ENCODE peak calls at places on chromosome 16, in nine cellular contexts. One of them, this sample, is unnamed.

GRCh38 chr16:75227361-75228142 is 8.8 kb downstream of the CTRB1 start:
- DNase-seq in CD8-positive, alpha-beta memory T cell: no peak
- DNase-seq in caudate nucleus: no peak
- DNase-seq in heart right ventricle: no peak
- DNase-seq in psoas muscle: no peak
- DNase-seq in Peyer's patch: no peak
- DNase-seq in tibial artery: no peak
- DNase-seq in heart left ventricle: no peak
- DNase-seq in ascending aorta: no peak
- DNase-seq in this sample: no peak

GRCh38 chr16:69465083-69465721 is 40.8 kb downstream of the CYB5B start:
- DNase-seq in CD8-positive, alpha-beta memory T cell: no peak
- DNase-seq in caudate nucleus: no peak
- DNase-seq in heart right ventricle: no peak
- DNase-seq in psoas muscle: no peak
- DNase-seq in Peyer's patch: no peak
- DNase-seq in tibial artery: no peak
- DNase-seq in heart left ventricle: no peak
- DNase-seq in ascending aorta: no peak
- DNase-seq in this sample: no peak

GRCh38 chr16:63100082-63100481 is 1063.8 kb upstream of the CDH8 start:
- DNase-seq in CD8-positive, alpha-beta memory T cell: no peak
- DNase-seq in caudate nucleus: no peak
- DNase-seq in heart right ventricle: no peak
- DNase-seq in psoas muscle: no peak
- DNase-seq in Peyer's patch: no peak
- DNase-seq in tibial artery: no peak
- DNase-seq in heart left ventricle: no peak
- DNase-seq in ascending aorta: no peak
- DNase-seq in this sample: no peak

GRCh38 chr16:84220851-84221250 is 19.0 kb downstream of the KCNG4 start:
- DNase-seq in CD8-positive, alpha-beta memory T cell: no peak
- DNase-seq in caudate nucleus: no peak
- DNase-seq in heart right ventricle: no peak
- DNase-seq in psoas muscle: no peak
- DNase-seq in Peyer's patch: no peak
- DNase-seq in tibial artery: no peak
- DNase-seq in heart left ventricle: no peak
- DNase-seq in ascending aorta: no peak
- DNase-seq in this sample: no peak

GRCh38 chr16:89607937-89608740 is 5.3 kb upstream of the DPEP1 start:
- DNase-seq in CD8-positive, alpha-beta memory T cell: no peak
- DNase-seq in caudate nucleus: no peak
- DNase-seq in heart right ventricle: no peak
- DNase-seq in psoas muscle: no peak
- DNase-seq in Peyer's patch: peak
- DNase-seq in tibial artery: no peak
- DNase-seq in heart left ventricle: no peak
- DNase-seq in ascending aorta: no peak
- DNase-seq in this sample: no peak

GRCh38 chr16:12708266-12708665 is 95.4 kb downstream of the CPPED1 start:
- DNase-seq in CD8-positive, alpha-beta memory T cell: no peak
- DNase-seq in caudate nucleus: no peak
- DNase-seq in heart right ventricle: no peak
- DNase-seq in psoas muscle: no peak
- DNase-seq in Peyer's patch: no peak
- DNase-seq in tibial artery: no peak
- DNase-seq in heart left ventricle: no peak
- DNase-seq in ascending aorta: no peak
- DNase-seq in this sample: no peak

GRCh38 chr16:87780385-87780989 is 14.7 kb upstream of the KLHDC4 start:
- DNase-seq in CD8-positive, alpha-beta memory T cell: peak
- DNase-seq in caudate nucleus: no peak
- DNase-seq in heart right ventricle: no peak
- DNase-seq in psoas muscle: no peak
- DNase-seq in Peyer's patch: peak
- DNase-seq in tibial artery: peak
- DNase-seq in heart left ventricle: peak
- DNase-seq in ascending aorta: no peak
- DNase-seq in this sample: no peak

GRCh38 chr16:59634951-59635350 is 900.8 kb upstream of the GOT2 start:
- DNase-seq in CD8-positive, alpha-beta memory T cell: no peak
- DNase-seq in caudate nucleus: no peak
- DNase-seq in heart right ventricle: no peak
- DNase-seq in psoas muscle: no peak
- DNase-seq in Peyer's patch: no peak
- DNase-seq in tibial artery: no peak
- DNase-seq in heart left ventricle: no peak
- DNase-seq in ascending aorta: no peak
- DNase-seq in this sample: no peak

GRCh38 chr16:75080205-75081029 is 36.2 kb downstream of the LDHD start:
- DNase-seq in CD8-positive, alpha-beta memory T cell: no peak
- DNase-seq in caudate nucleus: no peak
- DNase-seq in heart right ventricle: no peak
- DNase-seq in psoas muscle: no peak
- DNase-seq in Peyer's patch: no peak
- DNase-seq in tibial artery: no peak
- DNase-seq in heart left ventricle: no peak
- DNase-seq in ascending aorta: no peak
- DNase-seq in this sample: no peak

GRCh38 chr16:83633285-83633684 is 174.5 kb upstream of the HSBP1 start:
- DNase-seq in CD8-positive, alpha-beta memory T cell: no peak
- DNase-seq in caudate nucleus: no peak
- DNase-seq in heart right ventricle: no peak
- DNase-seq in psoas muscle: no peak
- DNase-seq in Peyer's patch: no peak
- DNase-seq in tibial artery: no peak
- DNase-seq in heart left ventricle: no peak
- DNase-seq in ascending aorta: no peak
- DNase-seq in this sample: no peak

GRCh38 chr16:65012357-65012756 is 109.5 kb downstream of the CDH11 start:
- DNase-seq in CD8-positive, alpha-beta memory T cell: no peak
- DNase-seq in caudate nucleus: no peak
- DNase-seq in heart right ventricle: no peak
- DNase-seq in psoas muscle: no peak
- DNase-seq in Peyer's patch: no peak
- DNase-seq in tibial artery: no peak
- DNase-seq in heart left ventricle: no peak
- DNase-seq in ascending aorta: no peak
- DNase-seq in this sample: no peak

GRCh38 chr16:82187829-82188228 is 17.8 kb upstream of the MPHOSPH6 start:
- DNase-seq in CD8-positive, alpha-beta memory T cell: no peak
- DNase-seq in caudate nucleus: no peak
- DNase-seq in heart right ventricle: no peak
- DNase-seq in psoas muscle: no peak
- DNase-seq in Peyer's patch: no peak
- DNase-seq in tibial artery: no peak
- DNase-seq in heart left ventricle: no peak
- DNase-seq in ascending aorta: no peak
- DNase-seq in this sample: no peak

GRCh38 chr16:26263406-26263805 is 571.6 kb downstream of the HS3ST4 start:
- DNase-seq in CD8-positive, alpha-beta memory T cell: no peak
- DNase-seq in caudate nucleus: no peak
- DNase-seq in heart right ventricle: no peak
- DNase-seq in psoas muscle: no peak
- DNase-seq in Peyer's patch: no peak
- DNase-seq in tibial artery: no peak
- DNase-seq in heart left ventricle: no peak
- DNase-seq in ascending aorta: no peak
- DNase-seq in this sample: no peak

GRCh38 chr16:2686912-2687507 is 4.7 kb downstream of the KCTD5 start:
- DNase-seq in CD8-positive, alpha-beta memory T cell: no peak
- DNase-seq in caudate nucleus: no peak
- DNase-seq in heart right ventricle: peak
- DNase-seq in psoas muscle: no peak
- DNase-seq in Peyer's patch: peak
- DNase-seq in tibial artery: peak
- DNase-seq in heart left ventricle: peak
- DNase-seq in ascending aorta: no peak
- DNase-seq in this sample: no peak

GRCh38 chr16:79653337-79654000 is 52.9 kb upstream of the MAF start:
- DNase-seq in CD8-positive, alpha-beta memory T cell: no peak
- DNase-seq in caudate nucleus: no peak
- DNase-seq in heart right ventricle: peak
- DNase-seq in psoas muscle: peak
- DNase-seq in Peyer's patch: no peak
- DNase-seq in tibial artery: no peak
- DNase-seq in heart left ventricle: peak
- DNase-seq in ascending aorta: no peak
- DNase-seq in this sample: no peak

DNA sequence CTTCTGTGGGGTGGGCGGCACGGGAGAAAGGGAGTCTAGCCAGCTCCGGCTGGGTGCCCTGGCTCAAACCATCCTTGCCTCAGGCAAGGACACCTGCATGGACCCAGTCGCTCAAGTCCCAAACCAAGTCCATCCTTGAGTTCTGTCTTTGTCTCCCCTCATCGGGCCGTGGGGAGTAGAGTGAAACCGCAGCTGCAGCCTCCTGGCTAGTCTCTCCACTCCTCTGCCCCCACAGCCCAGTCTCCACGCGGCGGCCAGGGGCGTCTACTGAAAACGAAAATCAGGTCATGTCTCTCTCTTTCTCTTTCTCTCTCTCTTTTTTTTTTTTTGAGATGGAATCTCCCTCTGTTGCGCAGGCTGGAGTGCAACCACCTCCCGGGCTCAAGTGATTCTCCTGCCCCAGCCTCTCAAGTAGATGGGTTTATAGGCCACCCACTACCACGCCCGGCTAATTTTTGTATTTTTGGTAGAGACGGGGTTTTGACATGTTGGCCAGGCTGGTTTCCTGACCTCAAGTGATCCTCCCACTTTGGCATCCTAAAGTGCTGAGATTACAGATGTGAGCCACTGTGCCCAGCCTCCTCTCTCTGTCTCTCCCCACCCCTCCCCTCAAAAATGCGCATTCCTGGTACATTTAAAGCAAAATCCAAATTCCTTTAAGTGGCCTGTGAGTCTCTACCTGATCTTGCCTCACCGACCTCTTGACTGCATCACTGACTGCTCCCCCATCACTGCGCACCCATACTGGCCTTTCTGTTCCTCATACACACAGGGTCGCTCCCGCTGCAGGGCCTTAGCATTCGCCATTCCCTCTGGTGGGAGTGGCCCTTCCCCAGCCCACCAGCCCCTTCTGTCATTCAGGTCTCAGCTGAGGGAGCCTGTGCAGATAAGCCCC is 17.7 kb upstream of the RMI2 start:
- DNase-seq in CD8-positive, alpha-beta memory T cell: no peak
- DNase-seq in caudate nucleus: no peak
- DNase-seq in heart right ventricle: no peak
- DNase-seq in psoas muscle: no peak
- DNase-seq in Peyer's patch: peak
- DNase-seq in tibial artery: no peak
- DNase-seq in heart left ventricle: peak
- DNase-seq in ascending aorta: no peak
- DNase-seq in this sample: no peak
- H3K27ac ChIP-seq in CD8-positive, alpha-beta memory T cell: no peak
- H3K27ac ChIP-seq in caudate nucleus: no peak
- H3K27ac ChIP-seq in heart right ventricle: no peak
- H3K27ac ChIP-seq in psoas muscle: no peak
- H3K27ac ChIP-seq in Peyer's patch: peak
- H3K27ac ChIP-seq in tibial artery: no peak
- H3K27ac ChIP-seq in heart left ventricle: no peak
- H3K27ac ChIP-seq in ascending aorta: no peak
- H3K27ac ChIP-seq in this sample: no peak

DNA sequence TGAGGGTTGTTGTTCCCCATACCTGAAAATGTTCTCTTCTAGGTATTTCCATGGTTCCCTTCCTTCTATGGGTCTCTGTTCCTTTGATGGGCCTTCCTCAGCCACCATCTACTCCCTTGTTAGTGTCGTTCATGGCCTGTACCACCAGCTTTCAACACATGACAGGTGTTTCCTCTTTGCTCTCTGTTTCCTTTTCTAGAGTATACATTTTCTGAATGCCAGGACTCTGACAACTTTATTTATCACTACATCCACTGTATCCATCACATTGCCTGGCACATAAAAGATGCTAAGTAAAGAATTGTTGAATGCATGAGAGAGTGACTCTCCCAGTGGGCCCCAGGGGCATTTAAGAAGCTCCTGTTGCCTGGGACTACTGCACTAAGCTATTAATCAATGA is 255.1 kb downstream of the CBLN1 start:
- DNase-seq in CD8-positive, alpha-beta memory T cell: no peak
- DNase-seq in caudate nucleus: no peak
- DNase-seq in heart right ventricle: no peak
- DNase-seq in psoas muscle: no peak
- DNase-seq in Peyer's patch: no peak
- DNase-seq in tibial artery: no peak
- DNase-seq in heart left ventricle: no peak
- DNase-seq in ascending aorta: no peak
- DNase-seq in this sample: no peak
- H3K27ac ChIP-seq in CD8-positive, alpha-beta memory T cell: no peak
- H3K27ac ChIP-seq in caudate nucleus: no peak
- H3K27ac ChIP-seq in heart right ventricle: no peak
- H3K27ac ChIP-seq in psoas muscle: no peak
- H3K27ac ChIP-seq in Peyer's patch: no peak
- H3K27ac ChIP-seq in tibial artery: no peak
- H3K27ac ChIP-seq in heart left ventricle: no peak
- H3K27ac ChIP-seq in ascending aorta: no peak
- H3K27ac ChIP-seq in this sample: no peak

DNA sequence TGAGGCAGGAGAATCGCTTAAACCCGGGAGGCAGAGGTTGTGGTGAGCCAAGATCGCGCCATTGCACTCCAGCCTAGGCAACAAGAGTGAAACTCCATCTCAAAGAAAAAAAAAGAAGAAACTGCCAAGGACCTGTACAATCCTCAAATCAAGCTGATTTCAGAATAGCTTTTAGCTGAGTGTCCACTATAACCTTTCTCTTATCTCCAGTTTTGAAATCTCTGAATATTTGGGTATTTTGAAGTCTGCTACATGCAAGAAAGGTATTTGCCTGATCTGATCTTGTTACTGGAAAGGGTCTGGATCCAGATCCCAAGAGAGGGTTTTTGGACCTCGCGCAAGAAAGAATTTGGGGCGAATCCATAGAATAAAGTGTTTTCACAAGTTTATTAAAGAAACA is 19.1 kb upstream of the ARL2BP start:
- DNase-seq in CD8-positive, alpha-beta memory T cell: no peak
- DNase-seq in caudate nucleus: no peak
- DNase-seq in heart right ventricle: no peak
- DNase-seq in psoas muscle: no peak
- DNase-seq in Peyer's patch: no peak
- DNase-seq in tibial artery: no peak
- DNase-seq in heart left ventricle: no peak
- DNase-seq in ascending aorta: no peak
- DNase-seq in this sample: no peak
- H3K27ac ChIP-seq in CD8-positive, alpha-beta memory T cell: no peak
- H3K27ac ChIP-seq in caudate nucleus: no peak
- H3K27ac ChIP-seq in heart right ventricle: no peak
- H3K27ac ChIP-seq in psoas muscle: no peak
- H3K27ac ChIP-seq in Peyer's patch: no peak
- H3K27ac ChIP-seq in tibial artery: no peak
- H3K27ac ChIP-seq in heart left ventricle: no peak
- H3K27ac ChIP-seq in ascending aorta: no peak
- H3K27ac ChIP-seq in this sample: no peak

DNA sequence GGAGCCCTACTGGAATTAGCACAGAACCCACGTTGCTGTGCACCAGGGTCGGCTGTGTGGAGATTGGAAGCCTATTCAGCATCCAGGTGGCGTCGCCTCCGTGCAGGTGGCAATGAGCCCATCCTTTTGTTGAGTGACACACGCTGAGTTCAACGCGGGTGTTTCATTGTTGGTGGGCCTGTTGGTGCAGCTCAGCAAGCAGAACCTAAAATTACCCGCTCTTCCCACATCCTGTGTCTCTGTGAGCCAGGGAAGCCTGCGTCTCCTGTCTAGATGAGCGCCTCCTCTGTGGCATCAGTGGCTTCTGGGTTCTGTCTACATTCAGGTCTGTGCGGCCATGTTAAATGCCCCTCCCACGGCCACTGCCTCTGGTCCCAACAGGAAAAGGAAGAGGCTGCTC is 14.5 kb downstream of the CD2BP2 start:
- DNase-seq in CD8-positive, alpha-beta memory T cell: peak
- DNase-seq in caudate nucleus: peak
- DNase-seq in heart right ventricle: no peak
- DNase-seq in psoas muscle: no peak
- DNase-seq in Peyer's patch: no peak
- DNase-seq in tibial artery: no peak
- DNase-seq in heart left ventricle: no peak
- DNase-seq in ascending aorta: peak
- DNase-seq in this sample: no peak
- H3K27ac ChIP-seq in CD8-positive, alpha-beta memory T cell: no peak
- H3K27ac ChIP-seq in caudate nucleus: no peak
- H3K27ac ChIP-seq in heart right ventricle: no peak
- H3K27ac ChIP-seq in psoas muscle: no peak
- H3K27ac ChIP-seq in Peyer's patch: no peak
- H3K27ac ChIP-seq in tibial artery: no peak
- H3K27ac ChIP-seq in heart left ventricle: no peak
- H3K27ac ChIP-seq in ascending aorta: no peak
- H3K27ac ChIP-seq in this sample: no peak

This sample was measured in substantia nigra.